ENCODE peak calls at places on chromosomes 4 and X, in four cellular contexts. I, G, Q and Y are unnamed samples.

GRCh38 chr4:136709897-136710296 is 822.4 kb downstream of the PCDH18 start:
- DNase-seq in I (no peak), G (no peak), Q (no peak), Y (no peak)

GRCh38 chr4:88533088-88533790 is 9.7 kb upstream of the PYURF start:
- DNase-seq in I (no peak), G (peak; percentile 85), Q (peak; percentile 46), Y (peak; percentile 42)

GRCh38 chrX:2487366-2487765 is 13.4 kb downstream of the DHRSX start:
- DNase-seq in I (no peak), G (no peak), Q (no peak), Y (no peak)

GRCh38 chrX:135931644-135932487 is 38.4 kb downstream of the SAGE1 start:
- DNase-seq in I (no peak), G (peak; percentile 24), Q (peak; percentile 63), Y (peak; percentile 47)

GRCh38 chr4:149322203-149322602 is 493.4 kb downstream of the IQCM start:
- DNase-seq in I (no peak), G (no peak), Q (no peak), Y (peak; percentile 37)

GRCh38 chr4:184265566-184266351 is 48.1 kb upstream of the ENPP6 start:
- DNase-seq in I (peak; percentile 56), G (peak; percentile 61), Q (no peak), Y (peak; percentile 76)

GRCh38 chrX:22652596-22652995 is 347.2 kb upstream of the DDX53 start:
- DNase-seq in I (no peak), G (peak; percentile 50), Q (peak; percentile 60), Y (peak; percentile 80)

GRCh38 chr4:60296381-60296780 is 903.7 kb upstream of the ADGRL3 start:
- DNase-seq in I (no peak), G (no peak), Q (no peak), Y (no peak)

GRCh38 chr4:180610317-180610716 is 1632.9 kb upstream of the TENM3 start:
- DNase-seq in I (no peak), G (peak; percentile 25), Q (no peak), Y (no peak)

GRCh38 chrX:104913348-104913747 is 307.1 kb downstream of the TEX13A start:
- DNase-seq in I (peak; percentile 0), G (no peak), Q (no peak), Y (peak; percentile 49)

GRCh38 chr4:22741744-22742143 is 49.0 kb downstream of the GBA3 start:
- DNase-seq in I (no peak), G (no peak), Q (no peak), Y (no peak)

GRCh38 chrX:84729809-84730208 is 227.6 kb upstream of the HDX start:
- DNase-seq in I (peak; percentile 15), G (peak; percentile 31), Q (peak; percentile 42), Y (peak; percentile 94)

GRCh38 chr4:101346562-101347266 is 612 bp downstream of the PPP3CA start:
- DNase-seq in I (peak; percentile 40), G (peak; percentile 53), Q (peak; percentile 52), Y (peak; percentile 70)

GRCh38 chrX:135521405-135522131 is 1.1 kb downstream of the INTS6L start:
- DNase-seq in I (peak; percentile 42), G (peak; percentile 85), Q (peak; percentile 89), Y (peak; percentile 94)

GRCh38 chrX:123830309-123830708 is 29.5 kb upstream of the XIAP start:
- DNase-seq in I (peak; percentile 6), G (no peak), Q (no peak), Y (no peak)

GRCh38 chr4:13143234-13143633 is 340.9 kb downstream of the RAB28 start:
- DNase-seq in I (no peak), G (no peak), Q (no peak), Y (no peak)

GRCh38 chr4:129362685-129363274 is 266.8 kb downstream of the C4orf33 start:
- DNase-seq in I (peak; percentile 34), G (peak; percentile 60), Q (peak; percentile 37), Y (peak; percentile 71)

GRCh38 chr4:147863111-147863747 is 131.3 kb downstream of the ARHGAP10 start:
- DNase-seq in I (no peak), G (no peak), Q (no peak), Y (no peak)

GRCh38 chrX:94831364-94831763 is 1157.4 kb downstream of the FAM133A start:
- DNase-seq in I (no peak), G (peak; percentile 0), Q (no peak), Y (peak; percentile 27)

GRCh38 chr4:38177035-38177791 is 217.0 kb downstream of the PTTG2 start:
- DNase-seq in I (no peak), G (peak; percentile 44), Q (no peak), Y (no peak)

GRCh38 chr4:48262926-48263325 is 6.7 kb downstream of the TEC start:
- DNase-seq in I (no peak), G (peak; percentile 75), Q (no peak), Y (no peak)

GRCh38 chr4:59655996-59656395 is 1544.1 kb upstream of the ADGRL3 start:
- DNase-seq in I (no peak), G (no peak), Q (peak; percentile 29), Y (peak; percentile 9)

GRCh38 chr4:103787057-103787456 is 67.3 kb upstream of the TACR3 start:
- DNase-seq in I (no peak), G (no peak), Q (no peak), Y (no peak)

GRCh38 chr4:183636923-183637322 is 22.1 kb downstream of the RWDD4 start:
- DNase-seq in I (no peak), G (peak; percentile 53), Q (no peak), Y (no peak)

GRCh38 chrX:63361494-63361893 is 10.4 kb upstream of the SPIN4 start:
- DNase-seq in I (no peak), G (no peak), Q (no peak), Y (peak; percentile 15)

GRCh38 chr4:186839122-186840037 is 115.7 kb upstream of the FAT1 start:
- DNase-seq in I (no peak), G (peak; percentile 92), Q (no peak), Y (no peak)

GRCh38 chr4:82739292-82740190 is 59.1 kb downstream of the SCD5 start:
- DNase-seq in I (peak; percentile 87), G (peak; percentile 40), Q (peak; percentile 90), Y (peak; percentile 84)

GRCh38 chr4:79065262-79065661 is 126.0 kb upstream of the PAQR3 start:
- DNase-seq in I (no peak), G (no peak), Q (no peak), Y (no peak)

GRCh38 chrX:48531359-48531954 is 8.1 kb upstream of the TBC1D25 start:
- DNase-seq in I (peak; percentile 24), G (peak; percentile 69), Q (no peak), Y (peak; percentile 21)

GRCh38 chr4:128571747-128572146 is 237.8 kb upstream of the JADE1 start:
- DNase-seq in I (peak; percentile 84), G (peak; percentile 96), Q (no peak), Y (no peak)

GRCh38 chrX:54540289-54540688 is 10.3 kb downstream of the GNL3L start:
- DNase-seq in I (peak; percentile 28), G (peak; percentile 72), Q (no peak), Y (peak; percentile 87)

GRCh38 chr4:128591482-128591881 is 218.0 kb upstream of the JADE1 start:
- DNase-seq in I (peak; percentile 68), G (no peak), Q (no peak), Y (no peak)

GRCh38 chrX:9682456-9682855 is 83.2 kb downstream of the GPR143 start:
- DNase-seq in I (peak; percentile 1), G (peak; percentile 61), Q (peak; percentile 35), Y (peak; percentile 40)

GRCh38 chrX:118520206-118520857 is 24.7 kb downstream of the DOCK11 start:
- DNase-seq in I (no peak), G (peak; percentile 80), Q (no peak), Y (no peak)

GRCh38 chr4:89434364-89434988 is 126.9 kb upstream of the GPRIN3 start:
- DNase-seq in I (no peak), G (peak; percentile 35), Q (no peak), Y (peak; percentile 55)

GRCh38 chrX:106468433-106468832 is 143.3 kb upstream of the RADX start:
- DNase-seq in I (no peak), G (no peak), Q (no peak), Y (no peak)

GRCh38 chr4:98261291-98262271 is at the start of gene RAP1GDS1:
- DNase-seq in I (peak; percentile 77), G (peak; percentile 71), Q (peak; percentile 32), Y (peak; percentile 55)

GRCh38 chrX:17931855-17932254 is 70.8 kb upstream of the RAI2 start:
- DNase-seq in I (no peak), G (no peak), Q (peak; percentile 41), Y (no peak)

GRCh38 chrX:151746502-151746901 is 12.0 kb downstream of the CNGA2 start:
- DNase-seq in I (no peak), G (no peak), Q (no peak), Y (no peak)

DNA sequence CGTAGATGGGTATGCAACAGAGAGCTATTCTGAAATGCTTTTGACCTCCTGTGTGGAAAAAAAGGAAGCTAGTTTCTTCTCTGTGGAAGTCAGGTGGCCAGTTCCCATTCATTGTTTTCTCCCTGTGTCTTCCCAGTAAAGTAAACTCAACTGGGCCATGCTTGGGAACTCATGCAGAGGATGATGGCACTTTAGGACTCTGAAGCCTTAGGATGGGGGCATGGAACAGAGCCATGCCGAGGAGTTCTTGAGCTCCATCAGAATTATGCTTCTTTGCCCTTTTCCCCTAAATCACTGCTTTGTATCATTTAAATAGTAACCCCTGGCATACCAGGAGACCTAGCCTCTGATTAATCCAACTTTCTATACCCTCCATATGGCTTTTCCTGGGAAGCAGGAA is 3.2 kb downstream of the TMEM164 start:
- DNase-seq in I (no peak), G (no peak), Q (no peak), Y (no peak)
- H3K27ac ChIP-seq in I (no peak overlapping the region), G (no peak overlapping the region), Q (no peak overlapping the region), Y (no peak overlapping the region)

GRCh38 chr4:1542516-1543320 is 136.5 kb upstream of the NKX1-1 start:
- DNase-seq in I (no peak), G (no peak), Q (no peak), Y (no peak)

GRCh38 chr4:1542226-1542490 is 135.9 kb upstream of the NKX1-1 start:
- DNase-seq in I (no peak), G (no peak), Q (no peak), Y (no peak)

GRCh38 chr4:1544861-1545275 is 138.6 kb upstream of the NKX1-1 start:
- DNase-seq in I (no peak), G (no peak), Q (no peak), Y (no peak)

GRCh38 chr4:1543561-1543960 is 137.3 kb upstream of the NKX1-1 start:
- DNase-seq in I (no peak), G (no peak), Q (no peak), Y (no peak)

DNA sequence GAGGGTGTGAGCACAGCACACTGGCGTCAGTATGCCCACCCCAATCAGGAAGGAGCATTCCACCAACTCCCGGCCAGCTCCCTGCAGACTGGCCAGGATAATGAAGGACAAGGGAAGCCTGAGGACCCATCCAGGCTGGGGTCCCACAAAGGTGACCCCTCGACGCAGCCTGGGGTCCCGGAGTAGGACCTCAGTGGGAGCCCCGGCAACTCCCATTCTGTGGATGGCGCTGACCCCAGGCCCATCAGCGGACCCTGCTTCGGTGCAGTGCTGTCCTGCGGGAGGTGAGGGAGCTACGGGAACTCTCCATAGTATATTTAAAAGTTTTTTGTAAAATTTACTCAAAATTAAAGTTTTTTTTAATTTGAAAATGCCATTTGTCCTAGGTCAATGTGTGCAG is 137.7 kb upstream of the NKX1-1 start:
- DNase-seq in I (no peak), G (no peak), Q (no peak), Y (no peak)
- H3K4ac ChIP-seq in I (no peak overlapping the region), G (no peak overlapping the region), Q (no peak overlapping the region), Y (no peak overlapping the region)

GRCh38 chr4:77819409-77819835 is 254 bp upstream of the CNOT6L start:
- DNase-seq in I (peak; percentile 50), G (no peak), Q (peak; percentile 32), Y (no peak)
- H3K27ac ChIP-seq in I (peak overlapping the region; percentile 88), G (peak overlapping the region; percentile 83), Q (no peak overlapping the region), Y (peak overlapping the region; percentile 85)

GRCh38 chr4:53619431-53619830 is 28.1 kb upstream of the LNX1 start:
- DNase-seq in I (no peak), G (no peak), Q (no peak), Y (no peak)
- H3K4ac ChIP-seq in I (no peak overlapping the region), G (no peak overlapping the region), Q (no peak overlapping the region), Y (no peak overlapping the region)